ENCODE peak calls at places on chromosomes 4 and X, in ten cellular contexts. One of them, this sample, is unnamed.

GRCh38 chrX:107154787-107155620 is 36.4 kb upstream of the RBM41 start:
- DNase-seq in adrenal gland: no peak
- DNase-seq in HCT116: no peak
- DNase-seq in lower lobe of right lung: no peak
- DNase-seq in HepG2: peak
- DNase-seq in left lung: no peak
- DNase-seq in fibroblast of the aortic adventitia: peak
- DNase-seq in astrocyte: peak
- DNase-seq in AG09309: no peak
- DNase-seq in foreskin fibroblast: peak
- DNase-seq in this sample: no peak

GRCh38 chr4:41963105-41963504 is 18.5 kb upstream of the DCAF4L1 start:
- DNase-seq in adrenal gland: no peak
- DNase-seq in HCT116: peak
- DNase-seq in lower lobe of right lung: no peak
- DNase-seq in HepG2: peak
- DNase-seq in left lung: no peak
- DNase-seq in fibroblast of the aortic adventitia: peak
- DNase-seq in astrocyte: peak
- DNase-seq in AG09309: no peak
- DNase-seq in foreskin fibroblast: peak
- DNase-seq in this sample: no peak

GRCh38 chrX:123324628-123325027 is 140.6 kb downstream of the GRIA3 start:
- DNase-seq in adrenal gland: no peak
- DNase-seq in HCT116: no peak
- DNase-seq in lower lobe of right lung: no peak
- DNase-seq in HepG2: no peak
- DNase-seq in left lung: no peak
- DNase-seq in fibroblast of the aortic adventitia: peak
- DNase-seq in astrocyte: peak
- DNase-seq in AG09309: no peak
- DNase-seq in foreskin fibroblast: no peak
- DNase-seq in this sample: no peak

GRCh38 chr4:119197772-119198212 is 14.7 kb upstream of the USP53 start:
- DNase-seq in adrenal gland: no peak
- DNase-seq in HCT116: no peak
- DNase-seq in lower lobe of right lung: no peak
- DNase-seq in HepG2: peak
- DNase-seq in left lung: no peak
- DNase-seq in fibroblast of the aortic adventitia: no peak
- DNase-seq in astrocyte: no peak
- DNase-seq in AG09309: no peak
- DNase-seq in foreskin fibroblast: no peak
- DNase-seq in this sample: no peak

GRCh38 chr4:107902715-107903114 is 28.6 kb upstream of the CYP2U1 start:
- DNase-seq in adrenal gland: no peak
- DNase-seq in HCT116: no peak
- DNase-seq in lower lobe of right lung: no peak
- DNase-seq in HepG2: no peak
- DNase-seq in left lung: no peak
- DNase-seq in fibroblast of the aortic adventitia: no peak
- DNase-seq in astrocyte: no peak
- DNase-seq in AG09309: no peak
- DNase-seq in foreskin fibroblast: no peak
- DNase-seq in this sample: no peak

GRCh38 chr4:2866891-2867290 is 23.2 kb downstream of the ADD1 start:
- DNase-seq in adrenal gland: no peak
- DNase-seq in HCT116: no peak
- DNase-seq in lower lobe of right lung: no peak
- DNase-seq in HepG2: no peak
- DNase-seq in left lung: no peak
- DNase-seq in fibroblast of the aortic adventitia: no peak
- DNase-seq in astrocyte: peak
- DNase-seq in AG09309: no peak
- DNase-seq in foreskin fibroblast: no peak
- DNase-seq in this sample: no peak

GRCh38 chrX:585115-585808 is 45.3 kb upstream of the SHOX start:
- DNase-seq in adrenal gland: no peak
- DNase-seq in HCT116: no peak
- DNase-seq in lower lobe of right lung: no peak
- DNase-seq in HepG2: no peak
- DNase-seq in left lung: no peak
- DNase-seq in fibroblast of the aortic adventitia: no peak
- DNase-seq in astrocyte: no peak
- DNase-seq in AG09309: no peak
- DNase-seq in foreskin fibroblast: no peak
- DNase-seq in this sample: no peak

GRCh38 chrX:39002466-39002865 is 201.2 kb downstream of the MID1IP1 start:
- DNase-seq in adrenal gland: no peak
- DNase-seq in HCT116: no peak
- DNase-seq in lower lobe of right lung: no peak
- DNase-seq in HepG2: no peak
- DNase-seq in left lung: no peak
- DNase-seq in fibroblast of the aortic adventitia: no peak
- DNase-seq in astrocyte: peak
- DNase-seq in AG09309: no peak
- DNase-seq in foreskin fibroblast: no peak
- DNase-seq in this sample: no peak

GRCh38 chr4:105651879-105652640 is 56.4 kb downstream of the INTS12 start:
- DNase-seq in adrenal gland: no peak
- DNase-seq in HCT116: no peak
- DNase-seq in lower lobe of right lung: no peak
- DNase-seq in HepG2: no peak
- DNase-seq in left lung: no peak
- DNase-seq in fibroblast of the aortic adventitia: no peak
- DNase-seq in astrocyte: no peak
- DNase-seq in AG09309: no peak
- DNase-seq in foreskin fibroblast: no peak
- DNase-seq in this sample: no peak

GRCh38 chr4:150464523-150464922 is 117.4 kb upstream of the MAB21L2 start:
- DNase-seq in adrenal gland: no peak
- DNase-seq in HCT116: no peak
- DNase-seq in lower lobe of right lung: no peak
- DNase-seq in HepG2: no peak
- DNase-seq in left lung: no peak
- DNase-seq in fibroblast of the aortic adventitia: no peak
- DNase-seq in astrocyte: no peak
- DNase-seq in AG09309: no peak
- DNase-seq in foreskin fibroblast: no peak
- DNase-seq in this sample: no peak

GRCh38 chrX:105653891-105654290 is 168.4 kb upstream of the NRK start:
- DNase-seq in adrenal gland: no peak
- DNase-seq in HCT116: no peak
- DNase-seq in lower lobe of right lung: no peak
- DNase-seq in HepG2: no peak
- DNase-seq in left lung: no peak
- DNase-seq in fibroblast of the aortic adventitia: no peak
- DNase-seq in astrocyte: peak
- DNase-seq in AG09309: no peak
- DNase-seq in foreskin fibroblast: no peak
- DNase-seq in this sample: no peak

GRCh38 chrX:6849711-6850415 is 297.6 kb upstream of the STS start:
- DNase-seq in adrenal gland: no peak
- DNase-seq in HCT116: no peak
- DNase-seq in lower lobe of right lung: no peak
- DNase-seq in HepG2: no peak
- DNase-seq in left lung: no peak
- DNase-seq in fibroblast of the aortic adventitia: no peak
- DNase-seq in astrocyte: peak
- DNase-seq in AG09309: no peak
- DNase-seq in foreskin fibroblast: no peak
- DNase-seq in this sample: no peak

GRCh38 chr4:53497446-53498069 is 93.7 kb downstream of the LNX1 start:
- DNase-seq in adrenal gland: peak
- DNase-seq in HCT116: no peak
- DNase-seq in lower lobe of right lung: no peak
- DNase-seq in HepG2: peak
- DNase-seq in left lung: no peak
- DNase-seq in fibroblast of the aortic adventitia: peak
- DNase-seq in astrocyte: no peak
- DNase-seq in AG09309: no peak
- DNase-seq in foreskin fibroblast: peak
- DNase-seq in this sample: no peak

GRCh38 chr4:124105212-124105611 is 607.3 kb downstream of the ANKRD50 start:
- DNase-seq in adrenal gland: no peak
- DNase-seq in HCT116: no peak
- DNase-seq in lower lobe of right lung: no peak
- DNase-seq in HepG2: no peak
- DNase-seq in left lung: no peak
- DNase-seq in fibroblast of the aortic adventitia: peak
- DNase-seq in astrocyte: peak
- DNase-seq in AG09309: no peak
- DNase-seq in foreskin fibroblast: no peak
- DNase-seq in this sample: no peak

GRCh38 chrX:40420899-40421729 is 159.7 kb upstream of the ATP6AP2 start:
- DNase-seq in adrenal gland: no peak
- DNase-seq in HCT116: no peak
- DNase-seq in lower lobe of right lung: no peak
- DNase-seq in HepG2: peak
- DNase-seq in left lung: no peak
- DNase-seq in fibroblast of the aortic adventitia: peak
- DNase-seq in astrocyte: peak
- DNase-seq in AG09309: no peak
- DNase-seq in foreskin fibroblast: no peak
- DNase-seq in this sample: no peak

GRCh38 chr4:26406346-26406975 is 83.8 kb downstream of the CCKAR start:
- DNase-seq in adrenal gland: no peak
- DNase-seq in HCT116: no peak
- DNase-seq in lower lobe of right lung: no peak
- DNase-seq in HepG2: no peak
- DNase-seq in left lung: no peak
- DNase-seq in fibroblast of the aortic adventitia: no peak
- DNase-seq in astrocyte: no peak
- DNase-seq in AG09309: no peak
- DNase-seq in foreskin fibroblast: peak
- DNase-seq in this sample: no peak

GRCh38 chrX:71573591-71573990 is 4.6 kb upstream of the GCNA start:
- DNase-seq in adrenal gland: no peak
- DNase-seq in HCT116: no peak
- DNase-seq in lower lobe of right lung: no peak
- DNase-seq in HepG2: no peak
- DNase-seq in left lung: no peak
- DNase-seq in fibroblast of the aortic adventitia: no peak
- DNase-seq in astrocyte: no peak
- DNase-seq in AG09309: no peak
- DNase-seq in foreskin fibroblast: no peak
- DNase-seq in this sample: no peak

GRCh38 chrX:74325130-74326059 is 21.4 kb downstream of the ZCCHC13 start:
- DNase-seq in adrenal gland: no peak
- DNase-seq in HCT116: no peak
- DNase-seq in lower lobe of right lung: no peak
- DNase-seq in HepG2: no peak
- DNase-seq in left lung: no peak
- DNase-seq in fibroblast of the aortic adventitia: no peak
- DNase-seq in astrocyte: no peak
- DNase-seq in AG09309: no peak
- DNase-seq in foreskin fibroblast: no peak
- DNase-seq in this sample: no peak
- TF ChIP-seq CTCF in adrenal gland: no peak
- TF ChIP-seq CTCF in HCT116: no peak
- TF ChIP-seq CTCF in lower lobe of right lung: no peak
- TF ChIP-seq CTCF in HepG2: peak
- TF ChIP-seq CTCF in left lung: no peak
- TF ChIP-seq CTCF in fibroblast of the aortic adventitia: no peak
- TF ChIP-seq CTCF in astrocyte: no peak
- TF ChIP-seq CTCF in AG09309: no peak
- TF ChIP-seq CTCF in foreskin fibroblast: no peak
- TF ChIP-seq CTCF in this sample: no peak

DNA sequence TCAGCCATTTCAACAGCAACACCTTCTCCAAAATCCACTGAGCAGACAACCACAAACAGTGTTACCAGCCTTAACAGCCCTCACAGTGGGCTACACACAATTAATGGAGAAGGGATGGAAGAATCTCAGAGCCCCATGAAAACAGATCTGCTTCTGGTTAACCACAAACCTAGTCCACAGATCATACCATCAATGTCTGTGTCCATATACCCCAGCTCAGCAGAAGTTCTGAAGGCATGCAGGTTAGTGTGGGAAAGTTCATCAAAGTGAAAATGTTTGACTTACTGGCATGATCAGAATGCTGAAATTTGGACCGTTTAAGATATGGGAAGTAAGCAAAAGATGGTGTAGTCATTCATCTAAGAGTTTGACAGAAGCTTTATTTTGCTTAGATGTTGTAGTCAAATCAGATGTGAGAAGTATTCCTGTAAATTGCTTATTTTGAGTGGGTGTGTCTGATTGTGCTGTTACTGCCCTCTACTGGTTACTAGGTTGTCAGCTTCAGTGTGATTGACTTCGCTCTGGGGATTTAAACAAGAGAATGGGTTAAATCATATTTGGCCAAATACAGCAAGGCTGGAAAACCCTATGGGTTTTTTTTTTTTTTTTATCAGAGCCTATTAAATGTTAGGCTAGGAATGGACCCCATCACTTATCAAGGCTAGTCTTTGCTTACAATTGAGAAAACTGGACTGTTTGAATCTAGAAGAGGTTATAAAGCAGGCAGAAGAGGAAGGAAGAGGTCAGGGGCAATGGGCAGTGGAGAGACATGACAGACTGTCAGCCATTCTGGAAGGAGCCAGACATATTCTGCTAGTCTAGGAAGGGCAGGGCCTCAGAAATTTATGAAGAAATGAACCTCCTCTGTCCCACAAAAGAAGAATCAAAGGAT is 130.3 kb downstream of the DIPK2B start:
- DNase-seq in adrenal gland: no peak
- DNase-seq in HCT116: peak
- DNase-seq in lower lobe of right lung: no peak
- DNase-seq in HepG2: peak
- DNase-seq in left lung: no peak
- DNase-seq in fibroblast of the aortic adventitia: peak
- DNase-seq in astrocyte: peak
- DNase-seq in AG09309: peak
- DNase-seq in foreskin fibroblast: peak
- DNase-seq in this sample: no peak
- TF ChIP-seq CTCF in adrenal gland: peak
- TF ChIP-seq CTCF in HCT116: peak
- TF ChIP-seq CTCF in lower lobe of right lung: peak
- TF ChIP-seq CTCF in HepG2: peak
- TF ChIP-seq CTCF in left lung: peak
- TF ChIP-seq CTCF in fibroblast of the aortic adventitia: peak
- TF ChIP-seq CTCF in astrocyte: peak
- TF ChIP-seq CTCF in AG09309: peak
- TF ChIP-seq CTCF in foreskin fibroblast: peak
- TF ChIP-seq CTCF in this sample: no peak

GRCh38 chrX:68808686-68809357 is 20.0 kb upstream of the EFNB1 start:
- DNase-seq in adrenal gland: no peak
- DNase-seq in HCT116: peak
- DNase-seq in lower lobe of right lung: no peak
- DNase-seq in HepG2: no peak
- DNase-seq in left lung: no peak
- DNase-seq in fibroblast of the aortic adventitia: peak
- DNase-seq in astrocyte: no peak
- DNase-seq in AG09309: no peak
- DNase-seq in foreskin fibroblast: no peak
- DNase-seq in this sample: no peak
- TF ChIP-seq CTCF in adrenal gland: no peak
- TF ChIP-seq CTCF in HCT116: peak
- TF ChIP-seq CTCF in lower lobe of right lung: no peak
- TF ChIP-seq CTCF in HepG2: peak
- TF ChIP-seq CTCF in left lung: no peak
- TF ChIP-seq CTCF in fibroblast of the aortic adventitia: peak
- TF ChIP-seq CTCF in astrocyte: no peak
- TF ChIP-seq CTCF in AG09309: peak
- TF ChIP-seq CTCF in foreskin fibroblast: no peak
- TF ChIP-seq CTCF in this sample: no peak

GRCh38 chr4:123060039-123060770 is 137.8 kb upstream of the NUDT6 start:
- DNase-seq in adrenal gland: no peak
- DNase-seq in HCT116: no peak
- DNase-seq in lower lobe of right lung: no peak
- DNase-seq in HepG2: no peak
- DNase-seq in left lung: no peak
- DNase-seq in fibroblast of the aortic adventitia: no peak
- DNase-seq in astrocyte: no peak
- DNase-seq in AG09309: no peak
- DNase-seq in foreskin fibroblast: no peak
- DNase-seq in this sample: no peak
- TF ChIP-seq CTCF in adrenal gland: no peak
- TF ChIP-seq CTCF in HCT116: peak
- TF ChIP-seq CTCF in lower lobe of right lung: no peak
- TF ChIP-seq CTCF in HepG2: peak
- TF ChIP-seq CTCF in left lung: no peak
- TF ChIP-seq CTCF in fibroblast of the aortic adventitia: no peak
- TF ChIP-seq CTCF in astrocyte: no peak
- TF ChIP-seq CTCF in AG09309: no peak
- TF ChIP-seq CTCF in foreskin fibroblast: peak
- TF ChIP-seq CTCF in this sample: no peak